ENCODE peak calls at places on chromosome 1, in nine cellular contexts. One of them, this sample, is unnamed.
A peak's percentile ranks its signal among the peaks of the same experiment; 100 is the strongest.

GRCh38 chr1:213499444-213499843 is 448.4 kb downstream of the RPS6KC1 start:
- DNase-seq in LoVo: no peak
- DNase-seq in RCC 7860: no peak
- DNase-seq in T follicular helper cell: no peak
- DNase-seq in stimulated activated CD4-positive, alpha-beta T cell treated with anti-CD3 and anti-CD28 coated beads, Interleukin-2, amount 100 ng/mL, for 24 hours: no peak
- DNase-seq in NCI-H345: no peak
- DNase-seq in cardiac septum: no peak
- DNase-seq in fibroblast of pulmonary artery: no peak
- DNase-seq in keratinocyte: no peak
- DNase-seq in this sample: no peak

GRCh38 chr1:92123868-92124267 is 43.7 kb downstream of the BTBD8 start:
- DNase-seq in NCI-H345: no peak
- DNase-seq in keratinocyte: no peak
- DNase-seq in cardiac septum: no peak
- DNase-seq in RCC 7860: no peak
- DNase-seq in fibroblast of pulmonary artery: peak; percentile 2
- DNase-seq in stimulated activated CD4-positive, alpha-beta T cell treated with anti-CD3 and anti-CD28 coated beads, Interleukin-2, amount 100 ng/mL, for 24 hours: no peak
- DNase-seq in T follicular helper cell: no peak
- DNase-seq in LoVo: no peak
- DNase-seq in this sample: no peak

GRCh38 chr1:15684468-15685283 is 556 bp downstream of the PLEKHM2 start:
- DNase-seq in LoVo: peak; percentile 18
- DNase-seq in keratinocyte: no peak
- DNase-seq in stimulated activated CD4-positive, alpha-beta T cell treated with anti-CD3 and anti-CD28 coated beads, Interleukin-2, amount 100 ng/mL, for 24 hours: peak; percentile 50
- DNase-seq in NCI-H345: peak; percentile 18
- DNase-seq in T follicular helper cell: peak; percentile 15
- DNase-seq in cardiac septum: peak; percentile 79
- DNase-seq in fibroblast of pulmonary artery: peak; percentile 18
- DNase-seq in RCC 7860: no peak
- DNase-seq in this sample: peak; percentile 21

GRCh38 chr1:224623310-224623714 is 7.2 kb downstream of the CNIH3 start:
- DNase-seq in cardiac septum: peak; percentile 71
- DNase-seq in T follicular helper cell: no peak
- DNase-seq in NCI-H345: no peak
- DNase-seq in RCC 7860: peak; percentile 83
- DNase-seq in stimulated activated CD4-positive, alpha-beta T cell treated with anti-CD3 and anti-CD28 coated beads, Interleukin-2, amount 100 ng/mL, for 24 hours: no peak
- DNase-seq in fibroblast of pulmonary artery: no peak
- DNase-seq in LoVo: no peak
- DNase-seq in keratinocyte: no peak
- DNase-seq in this sample: no peak

GRCh38 chr1:63626222-63626621 is 33.0 kb downstream of the PGM1 start:
- DNase-seq in T follicular helper cell: no peak
- DNase-seq in NCI-H345: no peak
- DNase-seq in keratinocyte: no peak
- DNase-seq in RCC 7860: no peak
- DNase-seq in stimulated activated CD4-positive, alpha-beta T cell treated with anti-CD3 and anti-CD28 coated beads, Interleukin-2, amount 100 ng/mL, for 24 hours: no peak
- DNase-seq in cardiac septum: no peak
- DNase-seq in LoVo: no peak
- DNase-seq in fibroblast of pulmonary artery: peak; percentile 62
- DNase-seq in this sample: no peak

GRCh38 chr1:147890177-147890790 is 12.3 kb upstream of the GJA8 start:
- DNase-seq in T follicular helper cell: peak; percentile 25
- DNase-seq in cardiac septum: peak; percentile 85
- DNase-seq in keratinocyte: peak; percentile 19
- DNase-seq in NCI-H345: peak; percentile 80
- DNase-seq in RCC 7860: peak; percentile 14
- DNase-seq in LoVo: peak; percentile 74
- DNase-seq in stimulated activated CD4-positive, alpha-beta T cell treated with anti-CD3 and anti-CD28 coated beads, Interleukin-2, amount 100 ng/mL, for 24 hours: peak; percentile 77
- DNase-seq in fibroblast of pulmonary artery: peak; percentile 81
- DNase-seq in this sample: peak; percentile 39

GRCh38 chr1:28104866-28105467 is 16.6 kb upstream of the EYA3 start:
- DNase-seq in keratinocyte: peak; percentile 66
- DNase-seq in RCC 7860: no peak
- DNase-seq in cardiac septum: no peak
- DNase-seq in T follicular helper cell: no peak
- DNase-seq in NCI-H345: no peak
- DNase-seq in stimulated activated CD4-positive, alpha-beta T cell treated with anti-CD3 and anti-CD28 coated beads, Interleukin-2, amount 100 ng/mL, for 24 hours: no peak
- DNase-seq in fibroblast of pulmonary artery: peak; percentile 61
- DNase-seq in LoVo: no peak
- DNase-seq in this sample: no peak

GRCh38 chr1:229905031-229905545 is 161.9 kb upstream of the GALNT2 start:
- DNase-seq in stimulated activated CD4-positive, alpha-beta T cell treated with anti-CD3 and anti-CD28 coated beads, Interleukin-2, amount 100 ng/mL, for 24 hours: no peak
- DNase-seq in fibroblast of pulmonary artery: no peak
- DNase-seq in LoVo: no peak
- DNase-seq in T follicular helper cell: no peak
- DNase-seq in NCI-H345: no peak
- DNase-seq in keratinocyte: no peak
- DNase-seq in cardiac septum: no peak
- DNase-seq in RCC 7860: no peak
- DNase-seq in this sample: no peak

GRCh38 chr1:38826886-38827285 is 32.7 kb downstream of the RRAGC start:
- DNase-seq in stimulated activated CD4-positive, alpha-beta T cell treated with anti-CD3 and anti-CD28 coated beads, Interleukin-2, amount 100 ng/mL, for 24 hours: no peak
- DNase-seq in fibroblast of pulmonary artery: no peak
- DNase-seq in cardiac septum: no peak
- DNase-seq in RCC 7860: no peak
- DNase-seq in LoVo: no peak
- DNase-seq in keratinocyte: no peak
- DNase-seq in NCI-H345: no peak
- DNase-seq in T follicular helper cell: no peak
- DNase-seq in this sample: no peak

GRCh38 chr1:89286549-89287181 is 14.0 kb upstream of the GBP5 start:
- DNase-seq in fibroblast of pulmonary artery: no peak
- DNase-seq in T follicular helper cell: no peak
- DNase-seq in NCI-H345: no peak
- DNase-seq in stimulated activated CD4-positive, alpha-beta T cell treated with anti-CD3 and anti-CD28 coated beads, Interleukin-2, amount 100 ng/mL, for 24 hours: no peak
- DNase-seq in cardiac septum: no peak
- DNase-seq in RCC 7860: no peak
- DNase-seq in LoVo: no peak
- DNase-seq in keratinocyte: no peak
- DNase-seq in this sample: no peak

GRCh38 chr1:91099746-91100621 is 78.1 kb upstream of the ZNF644 start:
- DNase-seq in NCI-H345: no peak
- DNase-seq in keratinocyte: no peak
- DNase-seq in RCC 7860: peak; percentile 79
- DNase-seq in cardiac septum: no peak
- DNase-seq in fibroblast of pulmonary artery: no peak
- DNase-seq in LoVo: peak; percentile 39
- DNase-seq in stimulated activated CD4-positive, alpha-beta T cell treated with anti-CD3 and anti-CD28 coated beads, Interleukin-2, amount 100 ng/mL, for 24 hours: no peak
- DNase-seq in T follicular helper cell: no peak
- DNase-seq in this sample: no peak